ENCODE peak calls at places on chromosome 6, in five cellular contexts. J is AG08395; A is activated CD4-positive, alpha-beta T cell treated with anti-CD3 and anti-CD28 coated beads, Interleukin-2, amount 50 U/mL, for 1 hour; X is AG04450; L is CD4-positive, CD25-positive, alpha-beta regulatory T cell. E is an unnamed sample.

GRCh38 chr6:15623282-15624116 is 39.3 kb downstream of the DTNBP1 start:
- DNase-seq in J (peak), A (no peak), X (no peak), L (no peak), E (no peak)

GRCh38 chr6:136178749-136179148 is 71.4 kb downstream of the MTFR2 start:
- DNase-seq in J (no peak), A (no peak), X (no peak), L (no peak), E (no peak)

GRCh38 chr6:117870477-117871243 is 36.4 kb upstream of the SLC35F1 start:
- DNase-seq in J (no peak), A (no peak), X (no peak), L (no peak), E (no peak)

GRCh38 chr6:156167289-156168076 is 609.7 kb upstream of the ARID1B start:
- DNase-seq in J (peak), A (no peak), X (peak), L (no peak), E (no peak)

GRCh38 chr6:24431045-24431451 is 28.3 kb downstream of the MRS2 start:
- DNase-seq in J (peak), A (no peak), X (peak), L (no peak), E (no peak)

GRCh38 chr6:88840806-88841539 is 122.4 kb downstream of the RNGTT start:
- DNase-seq in J (no peak), A (no peak), X (no peak), L (no peak), E (no peak)

GRCh38 chr6:96675617-96676016 is 112.7 kb downstream of the FHL5 start:
- DNase-seq in J (no peak), A (no peak), X (no peak), L (no peak), E (no peak)

GRCh38 chr6:107267634-107268033 is 152.3 kb upstream of the BEND3 start:
- DNase-seq in J (no peak), A (no peak), X (no peak), L (no peak), E (no peak)

GRCh38 chr6:38212579-38212978 is 393.1 kb downstream of the ZFAND3 start:
- DNase-seq in J (no peak), A (no peak), X (no peak), L (no peak), E (no peak)

GRCh38 chr6:139474145-139475108 is 100.0 kb upstream of the CITED2 start:
- DNase-seq in J (peak), A (no peak), X (peak), L (no peak), E (no peak)

GRCh38 chr6:149154137-149154900 is 163.2 kb upstream of the TAB2 start:
- DNase-seq in J (no peak), A (no peak), X (no peak), L (no peak), E (no peak)

GRCh38 chr6:130931683-130932082 is 104.5 kb downstream of the SMLR1 start:
- DNase-seq in J (no peak), A (no peak), X (no peak), L (no peak), E (no peak)

GRCh38 chr6:41917528-41917927 is 3.4 kb downstream of the MED20 start:
- DNase-seq in J (peak), A (no peak), X (peak), L (no peak), E (no peak)

GRCh38 chr6:148779142-148779562 is 32.3 kb downstream of the UST start:
- DNase-seq in J (peak), A (no peak), X (no peak), L (no peak), E (no peak)

GRCh38 chr6:129785081-129785755 is 75.2 kb upstream of the ARHGAP18 start:
- DNase-seq in J (no peak), A (no peak), X (no peak), L (no peak), E (no peak)

GRCh38 chr6:166684866-166685265 is 57.8 kb upstream of the RPS6KA2 start:
- DNase-seq in J (no peak), A (no peak), X (no peak), L (no peak), E (no peak)

GRCh38 chr6:10837692-10837996 is 695 bp downstream of the MAK start:
- DNase-seq in J (no peak), A (no peak), X (no peak), L (no peak), E (peak)

GRCh38 chr6:21608610-21609009 is 15.1 kb downstream of the SOX4 start:
- DNase-seq in J (no peak), A (no peak), X (no peak), L (no peak), E (no peak)

GRCh38 chr6:18391018-18391417 is 3.9 kb downstream of the RNF144B start:
- DNase-seq in J (no peak), A (no peak), X (no peak), L (no peak), E (no peak)

GRCh38 chr6:106213660-106214276 is 111.8 kb downstream of the ATG5 start:
- DNase-seq in J (no peak), A (no peak), X (no peak), L (no peak), E (no peak)

GRCh38 chr6:52376763-52377162 is 14.8 kb downstream of the PAQR8 start:
- DNase-seq in J (no peak), A (no peak), X (no peak), L (no peak), E (no peak)

GRCh38 chr6:132693478-132693877 is 20.4 kb downstream of the VNN1 start:
- DNase-seq in J (no peak), A (no peak), X (no peak), L (no peak), E (no peak)

GRCh38 chr6:143803769-143804540 is 39.2 kb upstream of the LTV1 start:
- DNase-seq in J (no peak), A (no peak), X (no peak), L (no peak), E (no peak)

GRCh38 chr6:138454976-138455706 is 44.2 kb downstream of the NHSL1 start:
- DNase-seq in J (no peak), A (peak), X (no peak), L (peak), E (peak)

GRCh38 chr6:33028220-33028849 is 18.9 kb upstream of the HLA-DOA start:
- DNase-seq in J (no peak), A (no peak), X (no peak), L (no peak), E (no peak)

GRCh38 chr6:151289399-151290007 is 49.7 kb downstream of the AKAP12 start:
- DNase-seq in J (no peak), A (no peak), X (no peak), L (no peak), E (no peak)